ENCODE peak calls at places on chromosomes 1 and 21, in eight cellular contexts. V, J, P, Y, T, U, E and Z are unnamed samples.

GRCh38 chr1:6962390-6962955 is 177.2 kb downstream of the CAMTA1 start:
- DNase-seq in V (no peak), J (no peak), P (peak), Y (no peak), T (peak), U (no peak), E (no peak), Z (no peak)

GRCh38 chr1:226714148-226714547 is 24.9 kb downstream of the ITPKB start:
- DNase-seq in V (no peak), J (peak), P (no peak), Y (no peak), T (no peak), U (no peak), E (no peak), Z (no peak)

GRCh38 chr1:156157506-156157905 is 4.1 kb downstream of the SEMA4A start:
- DNase-seq in V (no peak), J (no peak), P (no peak), Y (no peak), T (no peak), U (no peak), E (no peak), Z (no peak)

GRCh38 chr1:26799479-26800133 is 11.9 kb downstream of the PIGV start:
- DNase-seq in V (peak), J (peak), P (no peak), Y (peak), T (no peak), U (no peak), E (peak), Z (no peak)

GRCh38 chr1:202662081-202662480 is 48.2 kb downstream of the SYT2 start:
- DNase-seq in V (no peak), J (no peak), P (no peak), Y (no peak), T (peak), U (no peak), E (no peak), Z (no peak)

GRCh38 chr1:226542623-226543103 is 5.9 kb upstream of the STUM start:
- DNase-seq in V (no peak), J (no peak), P (no peak), Y (no peak), T (no peak), U (no peak), E (peak), Z (no peak)

GRCh38 chr1:1677718-1678580 is 14.6 kb downstream of the SLC35E2B start:
- DNase-seq in V (no peak), J (peak), P (peak), Y (no peak), T (no peak), U (peak), E (no peak), Z (no peak)

GRCh38 chr1:52142220-52143153 is 598 bp downstream of the ZFYVE9 start:
- DNase-seq in V (peak), J (peak), P (peak), Y (peak), T (no peak), U (peak), E (peak), Z (no peak)

GRCh38 chr1:17187065-17187464 is 17.9 kb upstream of the PADI1 start:
- DNase-seq in V (no peak), J (no peak), P (no peak), Y (no peak), T (no peak), U (no peak), E (no peak), Z (no peak)

GRCh38 chr1:30287976-30288375 is 435.4 kb downstream of the MATN1 start:
- DNase-seq in V (no peak), J (no peak), P (no peak), Y (no peak), T (no peak), U (no peak), E (no peak), Z (no peak)

GRCh38 chr1:212167098-212167497 is 118.1 kb upstream of the PPP2R5A start:
- DNase-seq in V (peak), J (no peak), P (no peak), Y (no peak), T (no peak), U (no peak), E (peak), Z (no peak)

GRCh38 chr1:10629816-10630571 is 155.2 kb downstream of the PEX14 start:
- DNase-seq in V (no peak), J (no peak), P (no peak), Y (no peak), T (peak), U (no peak), E (no peak), Z (no peak)

GRCh38 chr1:94332952-94333351 is 85.2 kb upstream of the ABCD3 start:
- DNase-seq in V (peak), J (peak), P (no peak), Y (no peak), T (no peak), U (no peak), E (peak), Z (no peak)

GRCh38 chr1:32864375-32865019 is 6.2 kb downstream of the FNDC5 start:
- DNase-seq in V (no peak), J (no peak), P (no peak), Y (no peak), T (no peak), U (no peak), E (no peak), Z (no peak)

GRCh38 chr1:3070654-3071506 is 1.9 kb downstream of the PRDM16 start:
- DNase-seq in V (peak), J (no peak), P (no peak), Y (no peak), T (peak), U (no peak), E (no peak), Z (no peak)

GRCh38 chr1:162029205-162029604 is 5.5 kb upstream of the OLFML2B start:
- DNase-seq in V (no peak), J (no peak), P (no peak), Y (no peak), T (no peak), U (no peak), E (no peak), Z (no peak)

GRCh38 chr21:32055305-32055704 is 182.5 kb downstream of the HUNK start:
- DNase-seq in V (no peak), J (no peak), P (no peak), Y (no peak), T (no peak), U (no peak), E (no peak), Z (no peak)

GRCh38 chr21:34022557-34023335 is 50.6 kb upstream of the MRPS6 start:
- DNase-seq in V (no peak), J (peak), P (peak), Y (no peak), T (no peak), U (peak), E (no peak), Z (no peak)

GRCh38 chr1:39575191-39576015 is 1.2 kb downstream of the PABPC4 start:
- DNase-seq in V (peak), J (peak), P (peak), Y (no peak), T (no peak), U (peak), E (peak), Z (peak)

GRCh38 chr21:31909153-31909771 is 36.4 kb downstream of the HUNK start:
- DNase-seq in V (no peak), J (no peak), P (no peak), Y (no peak), T (no peak), U (no peak), E (no peak), Z (no peak)

GRCh38 chr1:22754824-22755223 is 44.2 kb downstream of the EPHB2 start:
- DNase-seq in V (no peak), J (no peak), P (no peak), Y (no peak), T (no peak), U (no peak), E (no peak), Z (no peak)

GRCh38 chr1:198860371-198860770 is 221.5 kb downstream of the PTPRC start:
- DNase-seq in V (no peak), J (no peak), P (no peak), Y (no peak), T (no peak), U (no peak), E (no peak), Z (no peak)

GRCh38 chr1:109307363-109308021 is 681 bp upstream of the MYBPHL start:
- DNase-seq in V (no peak), J (no peak), P (no peak), Y (no peak), T (no peak), U (no peak), E (no peak), Z (no peak)

GRCh38 chr1:54577612-54578011 is 29.6 kb downstream of the ACOT11 start:
- DNase-seq in V (peak), J (no peak), P (no peak), Y (peak), T (no peak), U (no peak), E (peak), Z (no peak)

GRCh38 chr1:43881415-43881814 is 52.2 kb upstream of the ARTN start:
- DNase-seq in V (no peak), J (no peak), P (no peak), Y (no peak), T (no peak), U (no peak), E (no peak), Z (no peak)
- TF ChIP-seq CTCF in V (peak), J (no peak), P (no peak), Y (no peak), T (no peak), U (no peak), E (no peak), Z (no peak)

GRCh38 chr21:15978158-15978805 is 248.5 kb downstream of the USP25 start:
- DNase-seq in V (peak), J (no peak), P (no peak), Y (peak), T (no peak), U (no peak), E (peak), Z (no peak)

GRCh38 chr21:15976807-15977206 is 247.0 kb downstream of the USP25 start:
- DNase-seq in V (no peak), J (peak), P (no peak), Y (no peak), T (no peak), U (no peak), E (no peak), Z (no peak)
- TF ChIP-seq CTCF in V (peak), J (peak), P (no peak), Y (peak), T (peak), U (no peak), E (peak), Z (no peak)

DNA sequence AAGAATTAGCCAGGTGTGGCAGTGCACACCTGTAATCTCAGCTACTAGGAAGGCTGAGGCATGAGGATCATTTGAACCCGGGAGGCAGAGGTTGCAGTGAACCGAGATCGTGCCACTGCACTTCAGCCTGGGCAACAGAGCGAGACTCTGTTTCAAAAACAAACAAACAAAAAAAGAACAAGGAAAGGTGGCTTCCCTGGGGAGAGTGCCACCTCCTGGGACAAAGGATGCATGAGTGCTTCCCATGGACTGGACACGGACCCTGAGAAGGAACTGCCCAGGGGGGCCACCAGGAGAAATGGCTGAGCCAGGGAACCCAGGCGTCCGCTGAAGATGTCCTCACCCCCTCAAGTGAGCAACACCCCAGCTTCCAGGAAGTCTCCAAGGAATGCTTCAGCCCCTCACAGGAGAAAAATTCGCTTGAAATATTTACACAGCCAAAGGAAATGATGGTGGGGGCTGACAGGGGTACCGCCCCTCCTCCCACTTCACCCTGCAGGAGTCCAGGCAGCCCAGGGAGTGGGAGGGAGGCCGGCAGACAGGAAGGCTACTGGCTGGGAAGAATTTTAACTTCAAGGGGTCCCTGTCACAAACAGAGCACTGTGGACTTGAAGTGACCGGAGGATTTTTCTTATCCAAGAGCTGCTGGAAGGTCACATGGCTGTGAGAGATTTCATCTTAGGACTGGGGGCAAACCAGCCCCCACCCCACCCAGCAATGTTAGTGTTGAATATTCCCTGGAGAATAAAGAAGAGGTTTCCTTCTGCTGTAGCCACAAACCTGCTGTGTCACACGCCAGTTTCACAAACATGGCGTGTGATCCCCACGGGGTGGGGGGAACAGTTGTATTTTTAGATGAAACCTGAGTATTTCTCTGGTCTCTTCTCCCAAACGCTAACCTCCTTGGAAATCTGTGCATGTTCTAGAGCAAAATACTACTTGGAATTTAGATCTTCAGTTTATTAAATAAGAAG is 90.8 kb upstream of the SLC25A33 start:
- DNase-seq in V (peak), J (no peak), P (no peak), Y (no peak), T (no peak), U (no peak), E (no peak), Z (no peak)
- TF ChIP-seq CTCF in V (no peak), J (peak), P (no peak), Y (peak), T (no peak), U (no peak), E (peak), Z (no peak)

GRCh38 chr1:41639332-41639936 is 155.0 kb upstream of the EDN2 start:
- DNase-seq in V (peak), J (no peak), P (no peak), Y (peak), T (no peak), U (no peak), E (peak), Z (no peak)
- TF ChIP-seq CTCF in V (no peak), J (no peak), P (no peak), Y (no peak), T (no peak), U (no peak), E (no peak), Z (no peak)

DNA sequence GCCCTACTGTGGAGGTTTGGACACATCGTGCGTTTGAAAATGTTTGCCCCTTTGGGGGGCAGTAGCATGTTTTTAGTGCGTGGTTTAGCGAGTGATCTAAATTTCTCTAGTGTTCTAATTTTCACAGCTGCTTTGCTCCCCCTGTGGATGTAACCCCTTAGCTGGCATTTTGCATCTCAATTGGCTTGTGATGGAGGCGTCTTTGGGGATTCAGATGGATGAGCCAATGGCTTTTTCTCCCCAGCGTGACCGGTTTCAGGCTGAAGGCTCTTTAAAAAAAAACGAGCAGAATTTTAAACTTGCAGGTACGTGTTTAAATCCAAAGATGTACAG is 842 bp downstream of the CDC7 start:
- DNase-seq in V (peak), J (no peak), P (no peak), Y (peak), T (no peak), U (no peak), E (peak), Z (no peak)
- TF ChIP-seq CTCF in V (no peak), J (peak), P (no peak), Y (no peak), T (peak), U (no peak), E (no peak), Z (no peak)

DNA sequence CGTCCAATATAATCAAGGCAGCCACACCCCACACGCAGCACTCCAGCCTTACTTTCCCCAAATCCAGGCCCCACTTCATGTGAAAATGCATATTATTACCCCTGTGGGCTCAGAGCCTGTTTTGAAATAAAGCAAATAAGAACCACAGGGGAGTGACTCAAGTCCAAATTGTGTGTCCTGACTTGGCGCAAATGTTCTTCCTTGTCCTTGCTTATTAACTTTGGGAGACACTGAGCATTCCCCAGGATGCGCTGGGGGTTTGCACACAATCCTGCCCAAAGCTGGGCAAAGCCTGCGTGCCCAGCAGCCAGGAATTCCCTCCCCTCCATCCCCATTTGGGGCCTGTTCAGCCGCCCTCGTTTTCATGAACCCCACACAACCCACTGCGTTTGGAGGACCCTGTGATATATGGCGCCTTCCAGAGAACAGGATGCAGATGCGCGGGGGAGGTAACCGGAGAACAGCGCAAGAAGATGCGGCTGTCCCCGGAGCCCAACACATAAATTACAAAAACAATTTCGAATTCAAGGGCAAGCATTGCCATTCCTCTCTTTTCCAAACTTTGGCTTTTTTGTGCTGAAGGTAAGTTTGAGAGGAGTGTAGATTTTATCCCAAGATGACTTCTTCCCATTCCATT is 42.4 kb upstream of the CLDN14 start:
- DNase-seq in V (no peak), J (no peak), P (no peak), Y (no peak), T (no peak), U (no peak), E (no peak), Z (no peak)
- TF ChIP-seq CTCF in V (no peak), J (no peak), P (no peak), Y (no peak), T (no peak), U (no peak), E (no peak), Z (no peak)

GRCh38 chr1:101317590-101317989 is 80.8 kb downstream of the S1PR1 start:
- DNase-seq in V (no peak), J (no peak), P (no peak), Y (no peak), T (no peak), U (no peak), E (no peak), Z (no peak)
- TF ChIP-seq CTCF in V (no peak), J (no peak), P (no peak), Y (no peak), T (no peak), U (no peak), E (peak), Z (no peak)

GRCh38 chr1:112298558-112298957 is 97.5 kb upstream of the CTTNBP2NL start:
- DNase-seq in V (peak), J (peak), P (no peak), Y (no peak), T (no peak), U (no peak), E (peak), Z (peak)
- TF ChIP-seq CTCF in V (peak), J (peak), P (no peak), Y (peak), T (peak), U (no peak), E (peak), Z (no peak)